ENCODE peak calls at places on chromosomes 3 and 15, in nine cellular contexts. D, O, E, Q, M, G, R, W and A are unnamed samples.

GRCh38 chr15:99917237-99917636 is 184.0 kb upstream of the LYSMD4 start:
- DNase-seq in R (peak), E (no peak), M (no peak), D (no peak), G (no peak), Q (no peak), O (no peak), W (no peak), A (no peak)

GRCh38 chr15:70380484-70380883 is 282.8 kb upstream of the TLE3 start:
- DNase-seq in R (no peak), Q (no peak), D (no peak), M (no peak), E (no peak), W (no peak), G (no peak), O (no peak), A (no peak)

GRCh38 chr3:52403955-52404354 is 40.9 kb downstream of the SEMA3G start:
- DNase-seq in Q (no peak), G (no peak), W (no peak), M (no peak), O (no peak), R (peak), D (peak), E (no peak), A (no peak)

GRCh38 chr3:69558912-69559311 is 173.0 kb upstream of the FRMD4B start:
- DNase-seq in E (no peak), O (peak), W (no peak), Q (no peak), R (no peak), M (no peak), D (no peak), G (no peak), A (peak)

GRCh38 chr3:183518446-183519185 is 36.9 kb downstream of the KLHL6 start:
- DNase-seq in D (no peak), O (no peak), M (no peak), G (no peak), Q (no peak), R (no peak), E (no peak), W (no peak), A (no peak)

GRCh38 chr3:89690649-89691048 is 583.2 kb downstream of the EPHA3 start:
- DNase-seq in M (no peak), E (no peak), W (peak), G (no peak), D (no peak), R (no peak), O (no peak), Q (peak), A (no peak)

GRCh38 chr3:138135141-138135832 is 3.1 kb upstream of the A4GNT start:
- DNase-seq in W (no peak), O (no peak), G (no peak), M (no peak), E (no peak), R (no peak), Q (no peak), D (no peak), A (no peak)

GRCh38 chr15:45228931-45229330 is 23.1 kb upstream of the SLC28A2 start:
- DNase-seq in R (no peak), O (no peak), G (no peak), D (no peak), E (peak), Q (no peak), M (peak), W (no peak), A (no peak)

GRCh38 chr3:25021816-25022215 is 406.2 kb upstream of the RARB start:
- DNase-seq in R (no peak), E (no peak), O (peak), Q (peak), M (no peak), W (peak), G (no peak), D (no peak), A (no peak)

GRCh38 chr15:81893182-81893833 is 152.5 kb downstream of the MEX3B start:
- DNase-seq in Q (no peak), M (no peak), O (no peak), E (no peak), D (no peak), R (no peak), W (no peak), G (no peak), A (no peak)

GRCh38 chr15:90572893-90573292 is 43.2 kb downstream of the CRTC3 start:
- DNase-seq in M (no peak), G (no peak), O (no peak), E (no peak), R (no peak), Q (no peak), W (no peak), D (no peak), A (no peak)

GRCh38 chr3:63387568-63387967 is 109.5 kb downstream of the SYNPR start:
- DNase-seq in G (no peak), R (no peak), E (no peak), Q (no peak), D (no peak), O (no peak), W (peak), M (no peak), A (no peak)

GRCh38 chr3:195151866-195152526 is 119.0 kb downstream of the XXYLT1 start:
- DNase-seq in O (peak), G (peak), E (no peak), R (no peak), D (no peak), W (peak), Q (peak), M (no peak), A (no peak)
- H3K27ac ChIP-seq in O (peak), G (no peak), E (peak), R (no peak), D (peak), W (peak), Q (peak), M (no peak), A (peak)

DNA sequence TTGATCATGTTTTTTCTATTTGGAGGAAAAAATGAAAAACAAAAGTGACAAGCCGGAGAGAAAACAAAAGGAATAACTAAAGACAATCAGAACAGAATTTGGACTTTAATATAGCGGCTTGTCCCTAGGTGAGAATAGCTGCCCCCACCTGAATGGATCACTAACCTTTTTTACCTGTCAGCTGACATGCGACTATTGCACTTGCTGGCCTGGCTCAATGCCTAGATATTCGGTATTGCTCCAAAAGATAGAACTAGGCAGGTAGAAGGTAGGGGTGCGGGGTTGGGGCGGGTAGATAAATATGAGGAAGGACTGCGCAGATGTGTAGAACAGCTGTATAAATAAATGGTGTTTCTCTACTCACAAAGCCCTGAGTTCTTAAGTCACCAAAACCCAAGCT is 650 bp upstream of the MORC1 start:
- DNase-seq in E (no peak), Q (no peak), M (no peak), W (no peak), O (no peak), G (no peak), D (no peak), R (no peak), A (no peak)
- H3K4me3 ChIP-seq in E (no peak), Q (no peak), M (no peak), W (no peak), O (no peak), G (no peak), D (no peak), R (no peak), A (no peak)

GRCh38 chr15:63345391-63345752 is 36.3 kb downstream of the CA12 start:
- DNase-seq in O (no peak), Q (no peak), W (no peak), D (no peak), M (no peak), G (no peak), E (no peak), R (no peak), A (no peak)
- H3K27ac ChIP-seq in O (no peak), Q (no peak), W (no peak), D (no peak), M (no peak), G (no peak), E (no peak), R (no peak), A (no peak)

GRCh38 chr3:107954845-107955244 is 136.0 kb downstream of the CD47 start:
- DNase-seq in G (no peak), Q (no peak), W (no peak), R (no peak), D (no peak), M (no peak), O (no peak), E (no peak), A (no peak)
- H3K4me3 ChIP-seq in G (no peak), Q (no peak), W (no peak), R (no peak), D (no peak), M (no peak), O (no peak), E (no peak), A (no peak)

DNA sequence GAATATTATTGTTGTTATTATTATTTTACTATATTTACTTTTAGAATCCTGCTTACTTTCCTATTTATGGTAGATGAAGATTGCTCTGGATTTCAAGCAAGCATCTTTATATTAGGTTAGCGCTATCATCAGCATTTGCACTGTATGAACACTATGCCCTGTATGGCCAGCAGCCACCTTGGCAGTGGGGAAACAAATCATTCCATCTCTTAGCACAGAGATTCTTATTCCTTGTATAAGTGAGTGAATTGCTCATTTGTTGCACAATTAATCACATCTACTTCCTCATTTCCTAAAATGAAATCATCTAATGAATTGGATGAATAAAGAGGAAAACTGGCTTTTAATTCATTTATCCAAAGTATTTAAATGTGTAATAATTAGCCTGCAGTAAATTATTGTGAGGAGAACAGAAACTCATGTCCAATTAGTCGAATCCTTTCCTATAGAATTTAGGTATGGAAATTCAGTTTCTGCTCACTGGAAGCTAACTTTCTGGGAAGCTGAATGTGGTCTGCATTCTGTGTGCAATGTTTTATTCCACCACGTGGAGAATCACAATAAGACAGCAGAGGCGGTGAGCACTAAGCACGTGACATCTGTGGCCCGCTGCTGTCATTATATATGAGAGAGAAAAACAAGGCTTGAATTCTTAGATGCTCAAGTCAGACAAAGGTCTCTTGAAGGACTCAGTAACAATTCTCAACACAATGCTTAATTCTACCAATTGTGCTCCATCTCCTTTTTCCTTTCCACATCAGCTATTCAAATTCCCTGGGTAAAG is 93.4 kb downstream of the PEX5L start:
- DNase-seq in E (no peak), M (no peak), R (no peak), D (no peak), O (no peak), G (no peak), Q (no peak), W (no peak), A (no peak)
- H3K27ac ChIP-seq in E (no peak), M (no peak), R (no peak), D (no peak), O (no peak), G (no peak), Q (no peak), W (no peak), A (no peak)

GRCh38 chr15:62795700-62796099 is 246.8 kb upstream of the TPM1 start:
- DNase-seq in O (no peak), E (no peak), M (no peak), W (no peak), Q (no peak), D (no peak), R (no peak), G (no peak), A (no peak)

GRCh38 chr15:62799037-62799436 is 243.5 kb upstream of the TPM1 start:
- DNase-seq in Q (no peak), R (no peak), O (no peak), D (no peak), G (no peak), E (no peak), M (no peak), W (no peak), A (no peak)

GRCh38 chr15:62796296-62796695 is 246.3 kb upstream of the TPM1 start:
- DNase-seq in M (no peak), R (no peak), Q (no peak), W (no peak), D (no peak), E (no peak), G (no peak), O (no peak), A (no peak)

GRCh38 chr15:62798536-62798935 is 244.0 kb upstream of the TPM1 start:
- DNase-seq in M (no peak), W (no peak), E (no peak), O (no peak), R (no peak), Q (no peak), G (no peak), D (no peak), A (no peak)

DNA sequence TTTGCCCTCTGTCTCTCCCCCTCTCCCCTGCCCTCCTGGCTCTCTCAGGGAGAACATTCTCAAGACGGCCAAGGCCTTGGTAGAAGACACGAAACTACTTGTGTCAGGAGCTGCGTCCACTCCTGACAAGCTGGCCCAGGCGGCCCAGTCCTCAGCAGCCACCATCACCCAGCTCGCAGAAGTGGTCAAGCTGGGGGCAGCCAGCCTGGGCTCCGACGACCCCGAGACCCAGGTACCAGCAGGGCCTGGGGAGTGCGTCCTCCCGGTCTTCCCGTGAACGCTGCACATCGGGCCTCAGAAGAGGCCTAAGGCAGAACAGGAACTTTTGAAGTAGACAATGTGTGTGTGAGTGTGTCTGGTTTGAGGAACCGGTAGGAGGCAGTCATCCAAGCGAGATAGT is 245.4 kb upstream of the TPM1 start:
- DNase-seq in W (no peak), Q (no peak), M (no peak), D (no peak), R (no peak), O (no peak), E (no peak), G (no peak), A (no peak)
- H3K4me3 ChIP-seq in W (no peak), Q (no peak), M (no peak), D (no peak), R (no peak), O (no peak), E (no peak), G (no peak), A (no peak)